ENCODE peak calls at places on chromosomes 3 and 15, in five cellular contexts. One of them, this sample, is unnamed.

GRCh38 chr15:65286069-65286703 is 497 bp downstream of the PARP16 start:
- DNase-seq in mesothelial cell of epicardium: no peak
- DNase-seq in hepatocyte: peak
- DNase-seq in activated CD4-positive, alpha-beta T cell treated with anti-CD3 and anti-CD28 coated beads, Interleukin-2, amount 50 U/mL, for 4 hours: no peak
- DNase-seq in amniotic stem cell: no peak
- DNase-seq in this sample: no peak

GRCh38 chr15:101597360-101597928 is 54.7 kb downstream of the TM2D3 start:
- DNase-seq in hepatocyte: no peak
- DNase-seq in activated CD4-positive, alpha-beta T cell treated with anti-CD3 and anti-CD28 coated beads, Interleukin-2, amount 50 U/mL, for 4 hours: no peak
- DNase-seq in mesothelial cell of epicardium: no peak
- DNase-seq in amniotic stem cell: no peak
- DNase-seq in this sample: no peak

GRCh38 chr15:66883322-66883911 is 181.4 kb downstream of the SMAD6 start:
- DNase-seq in hepatocyte: peak
- DNase-seq in mesothelial cell of epicardium: peak
- DNase-seq in activated CD4-positive, alpha-beta T cell treated with anti-CD3 and anti-CD28 coated beads, Interleukin-2, amount 50 U/mL, for 4 hours: no peak
- DNase-seq in amniotic stem cell: peak
- DNase-seq in this sample: peak

GRCh38 chr15:36883705-36884355 is 216.5 kb downstream of the MEIS2 start:
- DNase-seq in mesothelial cell of epicardium: peak
- DNase-seq in amniotic stem cell: peak
- DNase-seq in hepatocyte: peak
- DNase-seq in activated CD4-positive, alpha-beta T cell treated with anti-CD3 and anti-CD28 coated beads, Interleukin-2, amount 50 U/mL, for 4 hours: peak
- DNase-seq in this sample: peak

GRCh38 chr3:56323986-56324420 is 144.3 kb downstream of the ERC2 start:
- DNase-seq in hepatocyte: peak
- DNase-seq in amniotic stem cell: no peak
- DNase-seq in activated CD4-positive, alpha-beta T cell treated with anti-CD3 and anti-CD28 coated beads, Interleukin-2, amount 50 U/mL, for 4 hours: no peak
- DNase-seq in mesothelial cell of epicardium: no peak
- DNase-seq in this sample: no peak

GRCh38 chr3:135927170-135927569 is 38.4 kb upstream of the PPP2R3A start:
- DNase-seq in hepatocyte: no peak
- DNase-seq in amniotic stem cell: peak
- DNase-seq in mesothelial cell of epicardium: no peak
- DNase-seq in activated CD4-positive, alpha-beta T cell treated with anti-CD3 and anti-CD28 coated beads, Interleukin-2, amount 50 U/mL, for 4 hours: no peak
- DNase-seq in this sample: peak

GRCh38 chr3:74636981-74637380 is 22.5 kb upstream of the CNTN3 start:
- DNase-seq in amniotic stem cell: no peak
- DNase-seq in mesothelial cell of epicardium: no peak
- DNase-seq in activated CD4-positive, alpha-beta T cell treated with anti-CD3 and anti-CD28 coated beads, Interleukin-2, amount 50 U/mL, for 4 hours: no peak
- DNase-seq in hepatocyte: no peak
- DNase-seq in this sample: no peak

GRCh38 chr3:38139652-38140051 is 1.2 kb downstream of the MYD88 start:
- DNase-seq in activated CD4-positive, alpha-beta T cell treated with anti-CD3 and anti-CD28 coated beads, Interleukin-2, amount 50 U/mL, for 4 hours: no peak
- DNase-seq in mesothelial cell of epicardium: peak
- DNase-seq in hepatocyte: no peak
- DNase-seq in amniotic stem cell: no peak
- DNase-seq in this sample: no peak

GRCh38 chr3:123521179-123521969 is 63.5 kb downstream of the HACD2 start:
- DNase-seq in activated CD4-positive, alpha-beta T cell treated with anti-CD3 and anti-CD28 coated beads, Interleukin-2, amount 50 U/mL, for 4 hours: no peak
- DNase-seq in amniotic stem cell: no peak
- DNase-seq in mesothelial cell of epicardium: no peak
- DNase-seq in hepatocyte: no peak
- DNase-seq in this sample: no peak

GRCh38 chr15:39054128-39054732 is 489.6 kb upstream of the RASGRP1 start:
- DNase-seq in mesothelial cell of epicardium: no peak
- DNase-seq in amniotic stem cell: no peak
- DNase-seq in activated CD4-positive, alpha-beta T cell treated with anti-CD3 and anti-CD28 coated beads, Interleukin-2, amount 50 U/mL, for 4 hours: no peak
- DNase-seq in hepatocyte: no peak
- DNase-seq in this sample: no peak

GRCh38 chr15:71183063-71183462 is 67.8 kb downstream of the THSD4 start:
- DNase-seq in hepatocyte: no peak
- DNase-seq in mesothelial cell of epicardium: no peak
- DNase-seq in amniotic stem cell: no peak
- DNase-seq in activated CD4-positive, alpha-beta T cell treated with anti-CD3 and anti-CD28 coated beads, Interleukin-2, amount 50 U/mL, for 4 hours: no peak
- DNase-seq in this sample: no peak

GRCh38 chr15:67880651-67881182 is 40.9 kb upstream of the RNU6-1 start:
- DNase-seq in mesothelial cell of epicardium: no peak
- DNase-seq in activated CD4-positive, alpha-beta T cell treated with anti-CD3 and anti-CD28 coated beads, Interleukin-2, amount 50 U/mL, for 4 hours: no peak
- DNase-seq in amniotic stem cell: no peak
- DNase-seq in hepatocyte: no peak
- DNase-seq in this sample: peak

GRCh38 chr3:171526869-171527268 is 66.7 kb upstream of the TNIK start:
- DNase-seq in hepatocyte: no peak
- DNase-seq in amniotic stem cell: no peak
- DNase-seq in mesothelial cell of epicardium: no peak
- DNase-seq in activated CD4-positive, alpha-beta T cell treated with anti-CD3 and anti-CD28 coated beads, Interleukin-2, amount 50 U/mL, for 4 hours: no peak
- DNase-seq in this sample: no peak

GRCh38 chr3:160454995-160455394 is 5.4 kb upstream of the TRIM59 start:
- DNase-seq in activated CD4-positive, alpha-beta T cell treated with anti-CD3 and anti-CD28 coated beads, Interleukin-2, amount 50 U/mL, for 4 hours: no peak
- DNase-seq in hepatocyte: no peak
- DNase-seq in amniotic stem cell: no peak
- DNase-seq in mesothelial cell of epicardium: no peak
- DNase-seq in this sample: no peak

GRCh38 chr3:12961007-12961725 is 112.1 kb downstream of the IQSEC1 start:
- DNase-seq in mesothelial cell of epicardium: no peak
- DNase-seq in hepatocyte: no peak
- DNase-seq in activated CD4-positive, alpha-beta T cell treated with anti-CD3 and anti-CD28 coated beads, Interleukin-2, amount 50 U/mL, for 4 hours: no peak
- DNase-seq in amniotic stem cell: no peak
- DNase-seq in this sample: no peak

GRCh38 chr3:98812851-98813374 is 49.8 kb downstream of the ST3GAL6 start:
- DNase-seq in amniotic stem cell: no peak
- DNase-seq in hepatocyte: peak
- DNase-seq in mesothelial cell of epicardium: no peak
- DNase-seq in activated CD4-positive, alpha-beta T cell treated with anti-CD3 and anti-CD28 coated beads, Interleukin-2, amount 50 U/mL, for 4 hours: no peak
- DNase-seq in this sample: no peak

GRCh38 chr3:18883553-18883952 is 264.8 kb upstream of the KCNH8 start:
- DNase-seq in amniotic stem cell: no peak
- DNase-seq in hepatocyte: no peak
- DNase-seq in mesothelial cell of epicardium: no peak
- DNase-seq in activated CD4-positive, alpha-beta T cell treated with anti-CD3 and anti-CD28 coated beads, Interleukin-2, amount 50 U/mL, for 4 hours: no peak
- DNase-seq in this sample: no peak

GRCh38 chr3:113575191-113575590 is 42.8 kb downstream of the SIDT1 start:
- DNase-seq in mesothelial cell of epicardium: no peak
- DNase-seq in hepatocyte: no peak
- DNase-seq in amniotic stem cell: no peak
- DNase-seq in activated CD4-positive, alpha-beta T cell treated with anti-CD3 and anti-CD28 coated beads, Interleukin-2, amount 50 U/mL, for 4 hours: no peak
- DNase-seq in this sample: no peak

GRCh38 chr3:145893331-145893730 is 267.7 kb downstream of the PLOD2 start:
- DNase-seq in mesothelial cell of epicardium: no peak
- DNase-seq in amniotic stem cell: no peak
- DNase-seq in hepatocyte: no peak
- DNase-seq in activated CD4-positive, alpha-beta T cell treated with anti-CD3 and anti-CD28 coated beads, Interleukin-2, amount 50 U/mL, for 4 hours: no peak
- DNase-seq in this sample: no peak

GRCh38 chr3:193851416-193851815 is 258.4 kb downstream of the OPA1 start:
- DNase-seq in mesothelial cell of epicardium: no peak
- DNase-seq in amniotic stem cell: no peak
- DNase-seq in hepatocyte: no peak
- DNase-seq in activated CD4-positive, alpha-beta T cell treated with anti-CD3 and anti-CD28 coated beads, Interleukin-2, amount 50 U/mL, for 4 hours: no peak
- DNase-seq in this sample: no peak

GRCh38 chr15:28919201-28919627 is 33.4 kb downstream of the APBA2 start:
- DNase-seq in amniotic stem cell: no peak
- DNase-seq in activated CD4-positive, alpha-beta T cell treated with anti-CD3 and anti-CD28 coated beads, Interleukin-2, amount 50 U/mL, for 4 hours: peak
- DNase-seq in hepatocyte: peak
- DNase-seq in mesothelial cell of epicardium: no peak
- DNase-seq in this sample: no peak

GRCh38 chr15:48422401-48422800 is 91.2 kb downstream of the DUT start:
- DNase-seq in hepatocyte: no peak
- DNase-seq in mesothelial cell of epicardium: no peak
- DNase-seq in activated CD4-positive, alpha-beta T cell treated with anti-CD3 and anti-CD28 coated beads, Interleukin-2, amount 50 U/mL, for 4 hours: no peak
- DNase-seq in amniotic stem cell: no peak
- DNase-seq in this sample: no peak

GRCh38 chr3:115876860-115877646 is 253.7 kb downstream of the GAP43 start:
- DNase-seq in mesothelial cell of epicardium: no peak
- DNase-seq in hepatocyte: no peak
- DNase-seq in activated CD4-positive, alpha-beta T cell treated with anti-CD3 and anti-CD28 coated beads, Interleukin-2, amount 50 U/mL, for 4 hours: no peak
- DNase-seq in amniotic stem cell: no peak
- DNase-seq in this sample: no peak

GRCh38 chr15:60122691-60123090 is 118.6 kb downstream of the FOXB1 start:
- DNase-seq in hepatocyte: no peak
- DNase-seq in amniotic stem cell: no peak
- DNase-seq in activated CD4-positive, alpha-beta T cell treated with anti-CD3 and anti-CD28 coated beads, Interleukin-2, amount 50 U/mL, for 4 hours: no peak
- DNase-seq in mesothelial cell of epicardium: no peak
- DNase-seq in this sample: no peak

GRCh38 chr15:60340207-60340921 is 57.4 kb downstream of the ANXA2 start:
- DNase-seq in amniotic stem cell: no peak
- DNase-seq in mesothelial cell of epicardium: no peak
- DNase-seq in hepatocyte: no peak
- DNase-seq in activated CD4-positive, alpha-beta T cell treated with anti-CD3 and anti-CD28 coated beads, Interleukin-2, amount 50 U/mL, for 4 hours: no peak
- DNase-seq in this sample: no peak

GRCh38 chr15:80736571-80736970 is 41.5 kb downstream of the ABHD17C start:
- DNase-seq in amniotic stem cell: no peak
- DNase-seq in activated CD4-positive, alpha-beta T cell treated with anti-CD3 and anti-CD28 coated beads, Interleukin-2, amount 50 U/mL, for 4 hours: no peak
- DNase-seq in hepatocyte: no peak
- DNase-seq in mesothelial cell of epicardium: peak
- DNase-seq in this sample: no peak

GRCh38 chr3:154758109-154758868 is 321.8 kb upstream of the MME start:
- DNase-seq in amniotic stem cell: peak
- DNase-seq in mesothelial cell of epicardium: no peak
- DNase-seq in hepatocyte: peak
- DNase-seq in activated CD4-positive, alpha-beta T cell treated with anti-CD3 and anti-CD28 coated beads, Interleukin-2, amount 50 U/mL, for 4 hours: no peak
- DNase-seq in this sample: no peak

GRCh38 chr3:23304424-23304823 is 101.3 kb downstream of the UBE2E2 start:
- DNase-seq in activated CD4-positive, alpha-beta T cell treated with anti-CD3 and anti-CD28 coated beads, Interleukin-2, amount 50 U/mL, for 4 hours: no peak
- DNase-seq in hepatocyte: no peak
- DNase-seq in mesothelial cell of epicardium: no peak
- DNase-seq in amniotic stem cell: no peak
- DNase-seq in this sample: no peak

GRCh38 chr3:75396316-75396802 is 267.8 kb upstream of the FRG2C start:
- DNase-seq in amniotic stem cell: no peak
- DNase-seq in hepatocyte: no peak
- DNase-seq in activated CD4-positive, alpha-beta T cell treated with anti-CD3 and anti-CD28 coated beads, Interleukin-2, amount 50 U/mL, for 4 hours: no peak
- DNase-seq in mesothelial cell of epicardium: no peak
- DNase-seq in this sample: no peak

GRCh38 chr3:121696190-121696589 is 35.5 kb upstream of the HCLS1 start:
- DNase-seq in mesothelial cell of epicardium: no peak
- DNase-seq in hepatocyte: no peak
- DNase-seq in activated CD4-positive, alpha-beta T cell treated with anti-CD3 and anti-CD28 coated beads, Interleukin-2, amount 50 U/mL, for 4 hours: no peak
- DNase-seq in amniotic stem cell: no peak
- DNase-seq in this sample: no peak

GRCh38 chr3:157051625-157052024 is 108.3 kb downstream of the CCNL1 start:
- DNase-seq in activated CD4-positive, alpha-beta T cell treated with anti-CD3 and anti-CD28 coated beads, Interleukin-2, amount 50 U/mL, for 4 hours: no peak
- DNase-seq in mesothelial cell of epicardium: no peak
- DNase-seq in amniotic stem cell: no peak
- DNase-seq in hepatocyte: no peak
- DNase-seq in this sample: no peak

GRCh38 chr15:70339551-70340517 is 242.1 kb upstream of the TLE3 start:
- DNase-seq in mesothelial cell of epicardium: peak
- DNase-seq in amniotic stem cell: no peak
- DNase-seq in hepatocyte: no peak
- DNase-seq in activated CD4-positive, alpha-beta T cell treated with anti-CD3 and anti-CD28 coated beads, Interleukin-2, amount 50 U/mL, for 4 hours: no peak
- DNase-seq in this sample: no peak

GRCh38 chr3:53880396-53881345 is 1.3 kb downstream of the ACTR8 start:
- DNase-seq in amniotic stem cell: no peak
- DNase-seq in activated CD4-positive, alpha-beta T cell treated with anti-CD3 and anti-CD28 coated beads, Interleukin-2, amount 50 U/mL, for 4 hours: no peak
- DNase-seq in mesothelial cell of epicardium: no peak
- DNase-seq in hepatocyte: no peak
- DNase-seq in this sample: no peak

GRCh38 chr15:97929456-97930229 is 30.9 kb upstream of the ARRDC4 start:
- DNase-seq in amniotic stem cell: no peak
- DNase-seq in hepatocyte: no peak
- DNase-seq in activated CD4-positive, alpha-beta T cell treated with anti-CD3 and anti-CD28 coated beads, Interleukin-2, amount 50 U/mL, for 4 hours: no peak
- DNase-seq in mesothelial cell of epicardium: no peak
- DNase-seq in this sample: no peak

GRCh38 chr3:9713142-9713541 is 9.5 kb downstream of the CPNE9 start:
- DNase-seq in activated CD4-positive, alpha-beta T cell treated with anti-CD3 and anti-CD28 coated beads, Interleukin-2, amount 50 U/mL, for 4 hours: no peak
- DNase-seq in hepatocyte: no peak
- DNase-seq in mesothelial cell of epicardium: no peak
- DNase-seq in amniotic stem cell: no peak
- DNase-seq in this sample: no peak

This sample was measured in lower leg skin.